ENCODE peak calls at places on chromosomes 11 and 22, in seven cellular contexts. One of them, this sample, is unnamed.

GRCh38 chr11:121863126-121863525 is 252.9 kb downstream of the BLID start:
- DNase-seq in fibroblast of the aortic adventitia: no peak
- DNase-seq in cardiac fibroblast: no peak
- DNase-seq in CD8-positive, alpha-beta T cell: no peak
- DNase-seq in heart left ventricle: no peak
- DNase-seq in cardiac muscle cell: no peak
- DNase-seq in PC-3: no peak
- DNase-seq in this sample: no peak

GRCh38 chr11:58490827-58491226 is 17.1 kb downstream of the OR5B21 start:
- DNase-seq in fibroblast of the aortic adventitia: no peak
- DNase-seq in cardiac fibroblast: no peak
- DNase-seq in CD8-positive, alpha-beta T cell: no peak
- DNase-seq in heart left ventricle: no peak
- DNase-seq in cardiac muscle cell: no peak
- DNase-seq in PC-3: no peak
- DNase-seq in this sample: no peak

GRCh38 chr11:116836648-116837023 is 786 bp downstream of the APOA1 start:
- DNase-seq in fibroblast of the aortic adventitia: no peak
- DNase-seq in cardiac fibroblast: no peak
- DNase-seq in CD8-positive, alpha-beta T cell: no peak
- DNase-seq in heart left ventricle: no peak
- DNase-seq in cardiac muscle cell: no peak
- DNase-seq in PC-3: no peak
- DNase-seq in this sample: no peak

GRCh38 chr11:112157274-112157766 is 6.6 kb downstream of the IL18 start:
- DNase-seq in fibroblast of the aortic adventitia: peak
- DNase-seq in cardiac fibroblast: peak
- DNase-seq in CD8-positive, alpha-beta T cell: no peak
- DNase-seq in heart left ventricle: no peak
- DNase-seq in cardiac muscle cell: no peak
- DNase-seq in PC-3: peak
- DNase-seq in this sample: peak

GRCh38 chr11:46416656-46417055 is 25.1 kb upstream of the CHRM4 start:
- DNase-seq in fibroblast of the aortic adventitia: no peak
- DNase-seq in cardiac fibroblast: no peak
- DNase-seq in CD8-positive, alpha-beta T cell: no peak
- DNase-seq in heart left ventricle: no peak
- DNase-seq in cardiac muscle cell: no peak
- DNase-seq in PC-3: no peak
- DNase-seq in this sample: no peak

GRCh38 chr11:75087319-75088055 is 9.2 kb downstream of the OR2AT4 start:
- DNase-seq in fibroblast of the aortic adventitia: no peak
- DNase-seq in cardiac fibroblast: no peak
- DNase-seq in CD8-positive, alpha-beta T cell: no peak
- DNase-seq in heart left ventricle: no peak
- DNase-seq in cardiac muscle cell: no peak
- DNase-seq in PC-3: no peak
- DNase-seq in this sample: no peak

GRCh38 chr22:37343863-37344734 is 61.8 kb downstream of the CYTH4 start:
- DNase-seq in fibroblast of the aortic adventitia: no peak
- DNase-seq in cardiac fibroblast: no peak
- DNase-seq in CD8-positive, alpha-beta T cell: no peak
- DNase-seq in heart left ventricle: no peak
- DNase-seq in cardiac muscle cell: peak
- DNase-seq in PC-3: peak
- DNase-seq in this sample: no peak

GRCh38 chr11:107957109-107957588 is 28.9 kb downstream of the RAB39A start:
- DNase-seq in fibroblast of the aortic adventitia: peak
- DNase-seq in cardiac fibroblast: no peak
- DNase-seq in CD8-positive, alpha-beta T cell: no peak
- DNase-seq in heart left ventricle: no peak
- DNase-seq in cardiac muscle cell: no peak
- DNase-seq in PC-3: no peak
- DNase-seq in this sample: peak

GRCh38 chr11:97557399-97557798 is 1167.6 kb downstream of the JRKL start:
- DNase-seq in fibroblast of the aortic adventitia: no peak
- DNase-seq in cardiac fibroblast: peak
- DNase-seq in CD8-positive, alpha-beta T cell: no peak
- DNase-seq in heart left ventricle: no peak
- DNase-seq in cardiac muscle cell: no peak
- DNase-seq in PC-3: peak
- DNase-seq in this sample: no peak
- TF ChIP-seq CTCF in fibroblast of the aortic adventitia: no peak
- TF ChIP-seq CTCF in cardiac fibroblast: peak
- TF ChIP-seq CTCF in CD8-positive, alpha-beta T cell: no peak
- TF ChIP-seq CTCF in heart left ventricle: no peak
- TF ChIP-seq CTCF in cardiac muscle cell: peak
- TF ChIP-seq CTCF in PC-3: peak
- TF ChIP-seq CTCF in this sample: no peak

GRCh38 chr11:6260207-6260726 is 629 bp downstream of the CCKBR start:
- DNase-seq in fibroblast of the aortic adventitia: no peak
- DNase-seq in cardiac fibroblast: no peak
- DNase-seq in CD8-positive, alpha-beta T cell: no peak
- DNase-seq in heart left ventricle: no peak
- DNase-seq in cardiac muscle cell: no peak
- DNase-seq in PC-3: no peak
- DNase-seq in this sample: no peak

GRCh38 chr11:6258141-6258540 is 1.5 kb upstream of the CCKBR start:
- DNase-seq in fibroblast of the aortic adventitia: no peak
- DNase-seq in cardiac fibroblast: no peak
- DNase-seq in CD8-positive, alpha-beta T cell: no peak
- DNase-seq in heart left ventricle: no peak
- DNase-seq in cardiac muscle cell: no peak
- DNase-seq in PC-3: no peak
- DNase-seq in this sample: no peak

GRCh38 chr11:6258571-6258998 is 1.1 kb upstream of the CCKBR start:
- DNase-seq in fibroblast of the aortic adventitia: no peak
- DNase-seq in cardiac fibroblast: no peak
- DNase-seq in CD8-positive, alpha-beta T cell: no peak
- DNase-seq in heart left ventricle: no peak
- DNase-seq in cardiac muscle cell: peak
- DNase-seq in PC-3: no peak
- DNase-seq in this sample: no peak

GRCh38 chr11:6263664-6264063 is 4.0 kb downstream of the CCKBR start:
- DNase-seq in fibroblast of the aortic adventitia: no peak
- DNase-seq in cardiac fibroblast: no peak
- DNase-seq in CD8-positive, alpha-beta T cell: no peak
- DNase-seq in heart left ventricle: no peak
- DNase-seq in cardiac muscle cell: no peak
- DNase-seq in PC-3: no peak
- DNase-seq in this sample: no peak

GRCh38 chr11:6259638-6260019 is at the start of gene CCKBR:
- DNase-seq in fibroblast of the aortic adventitia: no peak
- DNase-seq in cardiac fibroblast: no peak
- DNase-seq in CD8-positive, alpha-beta T cell: peak
- DNase-seq in heart left ventricle: no peak
- DNase-seq in cardiac muscle cell: peak
- DNase-seq in PC-3: no peak
- DNase-seq in this sample: no peak
- H3K4me3 ChIP-seq in fibroblast of the aortic adventitia: peak
- H3K4me3 ChIP-seq in cardiac fibroblast: peak
- H3K4me3 ChIP-seq in CD8-positive, alpha-beta T cell: peak
- H3K4me3 ChIP-seq in heart left ventricle: peak
- H3K4me3 ChIP-seq in cardiac muscle cell: peak
- H3K4me3 ChIP-seq in PC-3: no peak
- H3K4me3 ChIP-seq in this sample: no peak

DNA sequence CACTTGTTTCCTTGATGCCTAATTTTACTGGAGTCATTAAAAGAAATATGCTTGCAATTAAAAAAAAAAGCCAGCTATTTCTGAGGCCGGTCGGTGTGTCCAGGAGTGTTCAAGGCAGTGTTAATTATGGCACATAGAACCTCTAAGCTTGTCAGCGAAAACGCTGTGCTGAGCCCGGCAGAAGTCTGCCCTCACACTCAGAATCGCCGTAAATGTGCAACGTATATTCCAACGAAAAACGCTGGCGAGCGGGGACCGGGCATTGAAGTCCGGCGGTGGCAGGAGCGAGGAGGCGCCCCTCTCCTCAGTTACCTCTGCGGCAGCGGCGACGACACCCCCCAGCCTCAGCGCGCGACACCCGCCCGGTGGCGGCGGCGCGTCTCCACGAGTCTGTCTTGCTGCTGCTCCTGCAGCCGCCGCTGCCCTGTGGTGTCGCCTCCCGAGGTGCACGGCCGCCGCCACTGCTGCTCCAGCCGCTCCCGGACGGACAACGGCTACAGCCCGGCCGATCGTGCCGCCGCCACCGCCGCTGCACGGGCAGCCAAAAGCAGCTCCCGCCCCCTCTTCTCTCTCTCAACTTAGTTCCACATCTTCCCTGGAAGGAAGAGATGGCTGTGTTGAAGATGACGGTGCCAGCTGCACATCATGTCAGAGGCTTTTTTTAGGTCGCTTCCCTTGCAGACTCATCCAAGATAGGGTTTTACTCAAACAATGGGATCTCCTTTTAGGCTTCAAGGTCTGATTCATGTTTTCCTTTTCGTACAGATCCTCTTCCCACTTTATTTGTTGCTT is 56.0 kb downstream of the JAM3 start:
- DNase-seq in fibroblast of the aortic adventitia: peak
- DNase-seq in cardiac fibroblast: peak
- DNase-seq in CD8-positive, alpha-beta T cell: no peak
- DNase-seq in heart left ventricle: peak
- DNase-seq in cardiac muscle cell: peak
- DNase-seq in PC-3: no peak
- DNase-seq in this sample: no peak
- TF ChIP-seq CTCF in fibroblast of the aortic adventitia: no peak
- TF ChIP-seq CTCF in cardiac fibroblast: no peak
- TF ChIP-seq CTCF in CD8-positive, alpha-beta T cell: no peak
- TF ChIP-seq CTCF in heart left ventricle: peak
- TF ChIP-seq CTCF in cardiac muscle cell: no peak
- TF ChIP-seq CTCF in PC-3: no peak
- TF ChIP-seq CTCF in this sample: no peak

GRCh38 chr11:61599968-61600710 is 19.3 kb upstream of the SYT7 start:
- DNase-seq in fibroblast of the aortic adventitia: no peak
- DNase-seq in cardiac fibroblast: no peak
- DNase-seq in CD8-positive, alpha-beta T cell: no peak
- DNase-seq in heart left ventricle: no peak
- DNase-seq in cardiac muscle cell: no peak
- DNase-seq in PC-3: no peak
- DNase-seq in this sample: no peak
- H3K4me3 ChIP-seq in fibroblast of the aortic adventitia: no peak
- H3K4me3 ChIP-seq in cardiac fibroblast: no peak
- H3K4me3 ChIP-seq in CD8-positive, alpha-beta T cell: no peak
- H3K4me3 ChIP-seq in heart left ventricle: no peak
- H3K4me3 ChIP-seq in cardiac muscle cell: no peak
- H3K4me3 ChIP-seq in PC-3: no peak
- H3K4me3 ChIP-seq in this sample: no peak

GRCh38 chr22:48796295-48797015 is 1031.2 kb downstream of the BRD1 start:
- DNase-seq in fibroblast of the aortic adventitia: no peak
- DNase-seq in cardiac fibroblast: no peak
- DNase-seq in CD8-positive, alpha-beta T cell: no peak
- DNase-seq in heart left ventricle: no peak
- DNase-seq in cardiac muscle cell: no peak
- DNase-seq in PC-3: no peak
- DNase-seq in this sample: no peak
- TF ChIP-seq CTCF in fibroblast of the aortic adventitia: no peak
- TF ChIP-seq CTCF in cardiac fibroblast: no peak
- TF ChIP-seq CTCF in CD8-positive, alpha-beta T cell: no peak
- TF ChIP-seq CTCF in heart left ventricle: no peak
- TF ChIP-seq CTCF in cardiac muscle cell: no peak
- TF ChIP-seq CTCF in PC-3: no peak
- TF ChIP-seq CTCF in this sample: no peak

DNA sequence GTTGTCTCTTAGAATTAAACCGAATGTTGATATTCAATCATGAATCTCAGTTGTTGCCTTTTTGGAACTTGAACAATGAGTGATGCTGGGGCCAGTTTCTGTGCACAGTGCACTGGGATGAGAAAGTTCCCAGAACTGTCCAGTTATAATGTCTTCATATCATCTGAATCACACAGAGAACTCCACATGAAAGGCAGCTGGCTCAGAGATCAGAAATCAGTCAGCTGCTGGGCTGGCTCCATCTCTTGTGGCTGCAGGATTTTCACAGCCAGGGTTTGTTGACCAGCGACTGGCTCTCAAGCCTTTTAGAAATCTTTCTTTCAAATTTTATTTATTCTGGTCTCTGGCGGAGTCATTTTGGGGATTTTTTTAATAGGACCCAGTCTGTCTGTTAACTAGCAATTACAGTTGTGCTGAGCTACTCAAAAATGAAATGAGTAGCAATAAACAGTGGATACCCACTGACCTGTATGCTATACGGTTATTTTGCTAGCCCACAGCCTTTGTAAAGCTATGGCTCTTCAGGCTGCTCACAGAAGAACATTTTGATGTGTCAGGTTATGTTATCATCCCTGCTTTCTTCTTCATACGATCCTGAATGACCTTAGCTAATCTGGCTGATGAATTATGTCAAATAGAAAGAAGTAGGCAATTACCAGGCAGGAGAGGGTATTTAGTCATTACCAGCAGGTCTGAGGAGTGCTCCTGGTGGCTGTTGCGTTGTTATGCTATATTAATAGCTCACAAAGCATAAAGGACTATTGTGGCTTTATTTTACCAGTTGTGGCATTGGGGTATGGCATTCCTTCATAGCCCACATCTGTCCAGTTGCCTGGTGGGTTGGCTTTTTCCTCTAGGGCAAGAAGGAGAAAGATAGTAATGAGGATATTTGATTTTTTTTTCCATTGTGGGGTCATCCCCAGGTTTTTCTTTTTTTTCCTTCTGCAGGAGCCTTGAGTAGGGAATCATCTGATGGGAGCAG is 3.6 kb downstream of the FAT3 start:
- DNase-seq in fibroblast of the aortic adventitia: no peak
- DNase-seq in cardiac fibroblast: no peak
- DNase-seq in CD8-positive, alpha-beta T cell: no peak
- DNase-seq in heart left ventricle: no peak
- DNase-seq in cardiac muscle cell: no peak
- DNase-seq in PC-3: no peak
- DNase-seq in this sample: no peak
- H3K4me3 ChIP-seq in fibroblast of the aortic adventitia: no peak
- H3K4me3 ChIP-seq in cardiac fibroblast: no peak
- H3K4me3 ChIP-seq in CD8-positive, alpha-beta T cell: no peak
- H3K4me3 ChIP-seq in heart left ventricle: no peak
- H3K4me3 ChIP-seq in cardiac muscle cell: no peak
- H3K4me3 ChIP-seq in PC-3: no peak
- H3K4me3 ChIP-seq in this sample: no peak

DNA sequence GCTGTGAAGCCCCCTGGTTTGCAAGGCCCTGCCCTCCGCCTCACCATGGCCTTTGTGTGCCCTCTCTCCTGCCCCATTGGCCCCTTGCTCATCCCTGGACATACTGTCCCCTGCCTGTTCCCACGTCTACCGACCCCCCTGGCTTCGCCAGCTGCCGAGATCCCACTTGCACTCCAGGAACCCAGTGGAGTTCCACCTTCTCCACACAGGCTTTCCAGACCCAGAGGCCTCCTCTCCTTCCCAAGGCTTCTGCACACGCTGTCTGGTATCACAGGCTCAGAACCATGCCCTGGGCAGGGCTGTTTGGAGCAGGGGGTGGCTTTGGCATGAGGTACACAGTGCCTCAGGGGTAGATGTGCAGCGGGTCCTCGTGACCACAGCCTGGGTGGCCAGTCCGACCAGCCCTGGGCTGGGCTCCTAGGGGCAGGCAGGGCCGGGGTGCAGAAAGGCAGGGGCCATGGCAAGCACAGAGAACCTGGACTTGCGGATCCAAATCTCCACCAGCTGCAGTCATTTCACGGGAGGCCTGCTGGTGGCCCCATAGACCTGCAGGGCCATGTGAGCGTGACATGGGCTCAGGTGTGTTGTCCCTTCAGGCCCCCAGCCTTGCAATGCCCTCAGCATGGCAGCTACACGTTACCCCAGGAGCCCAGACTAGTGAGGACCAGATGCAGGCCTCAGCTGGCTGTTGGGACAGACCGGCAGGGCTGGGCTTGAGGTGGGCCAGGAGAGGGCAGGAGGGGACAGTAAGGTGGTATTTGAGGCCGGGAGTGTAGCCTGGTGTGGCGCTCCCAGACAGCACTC is 9.5 kb downstream of the GRK2 start:
- DNase-seq in fibroblast of the aortic adventitia: no peak
- DNase-seq in cardiac fibroblast: no peak
- DNase-seq in CD8-positive, alpha-beta T cell: peak
- DNase-seq in heart left ventricle: peak
- DNase-seq in cardiac muscle cell: no peak
- DNase-seq in PC-3: no peak
- DNase-seq in this sample: no peak
- TF ChIP-seq CTCF in fibroblast of the aortic adventitia: no peak
- TF ChIP-seq CTCF in cardiac fibroblast: no peak
- TF ChIP-seq CTCF in CD8-positive, alpha-beta T cell: peak
- TF ChIP-seq CTCF in heart left ventricle: no peak
- TF ChIP-seq CTCF in cardiac muscle cell: no peak
- TF ChIP-seq CTCF in PC-3: no peak
- TF ChIP-seq CTCF in this sample: no peak